ENCODE peak calls at places on chromosomes 16 and 17, in four cellular contexts. G is NCI-H1930; L is stimulated activated CD8-positive, alpha-beta memory T cell treated with anti-CD3 and anti-CD28 coated beads, Interleukin-7, amount 100 ng/mL, for 1 hour; Q is myocyte. D is an unnamed sample.

GRCh38 chr16:14002416-14002815 is 68.7 kb upstream of the MRTFB start:
- DNase-seq in L (no peak), G (no peak), Q (no peak), D (no peak)

GRCh38 chr17:77862890-77863813 is 95.4 kb upstream of the TNRC6C start:
- DNase-seq in G (no peak), Q (no peak), L (no peak), D (no peak)

GRCh38 chr16:66692341-66692740 is 4.2 kb downstream of the CMTM4 start:
- DNase-seq in Q (no peak), G (no peak), L (no peak), D (no peak)

GRCh38 chr17:40903129-40903847 is 18.2 kb upstream of the KRT20 start:
- DNase-seq in Q (no peak), G (no peak), L (no peak), D (no peak)

GRCh38 chr16:65042966-65043365 is 78.9 kb downstream of the CDH11 start:
- DNase-seq in L (no peak), G (no peak), Q (no peak), D (no peak)

GRCh38 chr16:149024-149675 is 3.3 kb upstream of the HBZ start:
- DNase-seq in Q (peak), G (no peak), L (no peak), D (no peak)

GRCh38 chr17:61397086-61397842 is 2.4 kb upstream of the TBX2 start:
- DNase-seq in L (no peak), Q (no peak), G (no peak), D (no peak)

GRCh38 chr17:40598021-40598927 is 33.0 kb upstream of the CCR7 start:
- DNase-seq in Q (no peak), L (no peak), G (no peak), D (no peak)

GRCh38 chr17:74546586-74546985 is 671 bp upstream of the CD300C start:
- DNase-seq in Q (no peak), L (no peak), G (no peak), D (no peak)

GRCh38 chr17:40371261-40371929 is 6.9 kb upstream of the GJD3 start:
- DNase-seq in L (no peak), Q (no peak), G (no peak), D (no peak)

GRCh38 chr17:52306314-52306713 is 147.8 kb upstream of the CA10 start:
- DNase-seq in L (no peak), Q (no peak), G (no peak), D (no peak)

GRCh38 chr16:66604376-66605176 is at the start of gene CMTM3:
- DNase-seq in G (no peak), L (peak), Q (peak), D (no peak)

GRCh38 chr17:73645050-73645871 is 1.0 kb upstream of the SDK2 start:
- DNase-seq in L (peak), Q (no peak), G (peak), D (no peak)

GRCh38 chr16:86791287-86792074 is 213.1 kb downstream of the FOXL1 start:
- DNase-seq in L (no peak), Q (no peak), G (no peak), D (no peak)

GRCh38 chr16:56897026-56897799 is 32.2 kb downstream of the SLC12A3 start:
- DNase-seq in L (no peak), Q (no peak), G (no peak), D (no peak)

GRCh38 chr16:49621240-49622083 is 234.4 kb downstream of the ZNF423 start:
- DNase-seq in G (no peak), Q (no peak), L (no peak), D (no peak)

GRCh38 chr17:68600881-68601564 is at the start of gene FAM20A:
- DNase-seq in Q (no peak), L (no peak), G (no peak), D (no peak)

GRCh38 chr16:15799851-15800495 is 56.9 kb downstream of the MYH11 start:
- DNase-seq in L (no peak), G (no peak), Q (no peak), D (no peak)

GRCh38 chr17:55416470-55417052 is 5.1 kb downstream of the MMD start:
- DNase-seq in Q (no peak), G (no peak), L (no peak), D (no peak)

GRCh38 chr17:55458977-55459376 is 37.3 kb upstream of the MMD start:
- DNase-seq in G (no peak), L (no peak), Q (no peak), D (no peak)

GRCh38 chr17:37592291-37592690 is 16.9 kb downstream of the SYNRG start:
- DNase-seq in L (no peak), Q (no peak), G (no peak), D (no peak)

GRCh38 chr17:75738218-75738802 is 17.1 kb downstream of the ITGB4 start:
- DNase-seq in L (no peak), G (no peak), Q (peak), D (no peak)

GRCh38 chr17:6343736-6344135 is 91.2 kb downstream of the AIPL1 start:
- DNase-seq in G (no peak), Q (no peak), L (no peak), D (no peak)

GRCh38 chr17:31096106-31096436 is 1.3 kb downstream of the NF1 start:
- DNase-seq in L (no peak), G (no peak), Q (no peak), D (no peak)

GRCh38 chr17:13140750-13141149 is 122.9 kb upstream of the ELAC2 start:
- DNase-seq in L (no peak), G (no peak), Q (no peak), D (no peak)

GRCh38 chr17:69142473-69142802 is 743 bp upstream of the ABCA6 start:
- DNase-seq in Q (peak), G (no peak), L (no peak), D (no peak)

GRCh38 chr16:12341423-12341822 is 364.9 kb downstream of the SNX29 start:
- DNase-seq in Q (peak), G (no peak), L (no peak), D (no peak)

GRCh38 chr17:17792143-17792550 is 44.6 kb downstream of the SREBF1 start:
- DNase-seq in L (no peak), Q (no peak), G (no peak), D (no peak)

GRCh38 chr17:35089846-35090193 is 26.3 kb upstream of the RFFL start:
- DNase-seq in Q (no peak), G (peak), L (no peak), D (no peak)

GRCh38 chr17:19370493-19370960 is 7.8 kb upstream of the MAPK7 start:
- DNase-seq in L (peak), Q (peak), G (no peak), D (no peak)

GRCh38 chr17:40615295-40615988 is 32.2 kb downstream of the SMARCE1 start:
- DNase-seq in L (no peak), G (peak), Q (peak), D (no peak)

GRCh38 chr16:81752225-81752875 is 26.7 kb upstream of the PLCG2 start:
- DNase-seq in L (no peak), G (no peak), Q (peak), D (no peak)

GRCh38 chr16:2056077-2056476 is 8.3 kb downstream of the TSC2 start:
- DNase-seq in Q (peak), L (no peak), G (no peak), D (no peak)

GRCh38 chr16:84663433-84664101 is 15.3 kb downstream of the KLHL36 start:
- DNase-seq in G (no peak), Q (no peak), L (no peak), D (no peak)

GRCh38 chr17:69065113-69065512 is 4.4 kb upstream of the ABCA9 start:
- DNase-seq in L (no peak), G (no peak), Q (no peak), D (no peak)

GRCh38 chr17:2262146-2262587 is 41.4 kb downstream of the SMG6 start:
- DNase-seq in L (no peak), Q (peak), G (no peak), D (no peak)

GRCh38 chr16:7871371-7871770 is 538.7 kb downstream of the RBFOX1 start:
- DNase-seq in G (no peak), Q (no peak), L (no peak), D (no peak)

GRCh38 chr17:7538891-7539290 is 10.0 kb upstream of the TNFSF12 start:
- DNase-seq in L (no peak), G (no peak), Q (no peak), D (no peak)

GRCh38 chr17:82103588-82104451 is 5.8 kb upstream of the FASN start:
- DNase-seq in Q (no peak), G (no peak), L (no peak), D (no peak)

D was measured in cerebellar nuclear complex.